ENCODE peak calls at places on chromosomes 5 and 9, in eight cellular contexts. W is tibial nerve, P is MM.1S, M is PC-3, N is lower lobe of right lung, C is sigmoid colon, F is right atrium auricular region, L is mesenchymal stem cell. J is an unnamed sample.

GRCh38 chr5:3197699-3198098 is 397.9 kb upstream of the IRX1 start:
- DNase-seq in C (no peak), W (no peak), L (no peak), M (no peak), N (no peak), P (no peak), F (no peak), J (no peak)

GRCh38 chr5:73201547-73202513 is 28.8 kb downstream of the TMEM174 start:
- DNase-seq in C (peak; percentile 71), L (peak; percentile 56), F (peak; percentile 61), W (peak; percentile 46), N (peak; percentile 86), M (peak; percentile 85), P (peak; percentile 66), J (peak; percentile 59)

GRCh38 chr9:76266649-76267627 is 127.3 kb downstream of the RFK start:
- DNase-seq in N (no peak), W (no peak), C (no peak), L (no peak), M (no peak), F (no peak), P (no peak), J (no peak)

GRCh38 chr5:122078116-122078865 is at the start of gene LOX:
- DNase-seq in W (peak; percentile 68), C (peak; percentile 95), N (peak; percentile 65), M (peak; percentile 54), P (no peak), F (peak; percentile 92), L (peak; percentile 94), J (no peak)

GRCh38 chr9:134571326-134571871 is 70.2 kb upstream of the COL5A1 start:
- DNase-seq in L (no peak), C (peak; percentile 43), M (no peak), W (no peak), P (no peak), F (peak; percentile 28), N (no peak), J (no peak)

GRCh38 chr5:54936201-54936600 is 49.2 kb downstream of the ESM1 start:
- DNase-seq in N (no peak), M (no peak), F (no peak), L (no peak), W (no peak), P (no peak), C (no peak), J (no peak)

GRCh38 chr9:3880851-3881250 is 355.1 kb upstream of the RFX3 start:
- DNase-seq in C (no peak), N (no peak), F (no peak), M (peak; percentile 87), P (no peak), W (no peak), L (peak; percentile 88), J (no peak)

GRCh38 chr5:159073030-159073429 is 26.7 kb downstream of the EBF1 start:
- DNase-seq in L (no peak), F (no peak), M (no peak), W (no peak), N (no peak), C (no peak), P (no peak), J (no peak)

GRCh38 chr9:94630833-94631232 is 8.5 kb downstream of the FBP1 start:
- DNase-seq in W (no peak), F (no peak), L (no peak), C (no peak), N (no peak), P (no peak), M (peak; percentile 88), J (no peak)

GRCh38 chr9:25935188-25935587 is 256.9 kb upstream of the TUSC1 start:
- DNase-seq in M (peak; percentile 57), P (no peak), L (no peak), W (no peak), N (no peak), F (no peak), C (no peak), J (no peak)

GRCh38 chr5:57036621-57037160 is 84.8 kb upstream of the MIER3 start:
- DNase-seq in W (no peak), L (no peak), F (no peak), P (no peak), N (no peak), M (no peak), C (no peak), J (no peak)

GRCh38 chr5:140725799-140726471 is 25.7 kb downstream of the ZMAT2 start:
- DNase-seq in W (no peak), P (no peak), C (peak; percentile 67), M (no peak), N (no peak), F (no peak), L (peak; percentile 98), J (peak; percentile 45)

GRCh38 chr5:59115345-59115744 is 532.5 kb downstream of the RAB3C start:
- DNase-seq in P (no peak), L (peak; percentile 39), C (no peak), F (no peak), N (no peak), W (no peak), M (peak; percentile 14), J (no peak)

GRCh38 chr9:98328141-98328540 is 72.7 kb upstream of the TBC1D2 start:
- DNase-seq in N (no peak), C (no peak), P (no peak), W (no peak), F (peak; percentile 23), M (no peak), L (no peak), J (no peak)

GRCh38 chr5:15510816-15511215 is 10.8 kb downstream of the FBXL7 start:
- DNase-seq in L (no peak), W (no peak), P (no peak), F (no peak), C (no peak), M (peak; percentile 12), N (no peak), J (no peak)

GRCh38 chr5:178074266-178074952 is 38.9 kb upstream of the N4BP3 start:
- DNase-seq in W (no peak), M (no peak), L (no peak), F (no peak), C (no peak), P (peak; percentile 71), N (no peak), J (no peak)

GRCh38 chr9:107971241-107971640 is 481.7 kb upstream of the KLF4 start:
- DNase-seq in F (no peak), P (no peak), M (no peak), C (no peak), W (no peak), N (no peak), L (no peak), J (no peak)

GRCh38 chr5:150411245-150411979 is 1.3 kb downstream of the CD74 start:
- DNase-seq in C (no peak), M (no peak), N (peak; percentile 88), F (no peak), P (peak; percentile 85), W (peak; percentile 37), L (peak; percentile 29), J (peak; percentile 71)

GRCh38 chr5:78653969-78654368 is 5.4 kb upstream of the LHFPL2 start:
- DNase-seq in F (no peak), W (no peak), N (no peak), P (no peak), M (peak; percentile 10), L (peak; percentile 29), C (no peak), J (no peak)

GRCh38 chr5:121171834-121172233 is 679.8 kb upstream of the FTMT start:
- DNase-seq in N (no peak), L (no peak), M (peak; percentile 20), C (no peak), W (no peak), P (no peak), F (no peak), J (no peak)

GRCh38 chr5:120327180-120327579 is 136.9 kb upstream of the PRR16 start:
- DNase-seq in N (no peak), P (no peak), C (no peak), W (no peak), L (no peak), F (no peak), M (no peak), J (no peak)

GRCh38 chr5:171965740-171966139 is 40.7 kb downstream of the FBXW11 start:
- DNase-seq in F (no peak), N (no peak), P (no peak), L (no peak), M (no peak), C (no peak), W (no peak), J (no peak)

GRCh38 chr5:165996484-165996883 is 2295.0 kb upstream of the WWC1 start:
- DNase-seq in W (no peak), F (no peak), M (no peak), C (no peak), N (no peak), P (no peak), L (no peak), J (no peak)

GRCh38 chr9:88990721-88991065 is 575 bp upstream of the S1PR3 start:
- DNase-seq in M (no peak), N (no peak), F (no peak), W (no peak), P (no peak), C (no peak), L (no peak), J (no peak)
- H3K4me3 ChIP-seq in M (no peak overlapping the region), N (peak overlapping the region; percentile 66), F (peak overlapping the region; percentile 89), W (peak overlapping the region; percentile 91), P (no peak overlapping the region), C (peak overlapping the region; percentile 57), L (peak overlapping the region; percentile 74), J (no peak overlapping the region)

GRCh38 chr5:168057905-168058304 is 233.5 kb upstream of the WWC1 start:
- DNase-seq in W (no peak), M (no peak), L (no peak), F (no peak), P (no peak), N (no peak), C (no peak), J (no peak)
- H3K27ac ChIP-seq in W (no peak overlapping the region), M (no peak overlapping the region), L (no peak overlapping the region), F (no peak overlapping the region), P (no peak overlapping the region), N (no peak overlapping the region), C (no peak overlapping the region), J (no peak overlapping the region)

DNA sequence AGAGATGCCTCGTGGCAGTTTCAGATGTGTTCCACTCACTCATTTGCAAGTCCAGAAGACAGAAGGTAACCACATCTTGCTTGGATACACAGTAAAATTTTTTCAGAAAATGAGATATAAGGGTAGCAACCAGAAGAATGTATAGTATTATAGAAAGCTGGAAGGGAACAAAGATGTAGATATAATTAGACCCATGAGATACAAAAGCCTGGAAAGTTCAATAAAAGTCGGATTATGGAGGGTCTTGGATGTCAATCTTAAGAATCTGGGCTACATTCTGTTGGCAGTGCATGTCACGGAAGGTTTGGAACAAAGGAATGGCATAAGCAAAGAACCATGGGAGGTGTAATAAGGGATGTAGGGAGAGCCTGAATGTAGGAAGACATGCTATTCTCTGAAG is 5.1 kb upstream of the CEP78 start:
- DNase-seq in C (no peak), M (no peak), P (no peak), N (no peak), F (no peak), W (no peak), L (no peak), J (no peak)
- H3K4me1 ChIP-seq in C (peaks cover 7% of the 10 kb centered on the region), M (no peaks in the 10 kb centered on the region), P (peaks cover 7% of the 10 kb centered on the region), N (peaks cover 9% of the 10 kb centered on the region), F (no peaks in the 10 kb centered on the region), W (no peaks in the 10 kb centered on the region), L (no peaks in the 10 kb centered on the region), J (peaks cover 5% of the 10 kb centered on the region)

DNA sequence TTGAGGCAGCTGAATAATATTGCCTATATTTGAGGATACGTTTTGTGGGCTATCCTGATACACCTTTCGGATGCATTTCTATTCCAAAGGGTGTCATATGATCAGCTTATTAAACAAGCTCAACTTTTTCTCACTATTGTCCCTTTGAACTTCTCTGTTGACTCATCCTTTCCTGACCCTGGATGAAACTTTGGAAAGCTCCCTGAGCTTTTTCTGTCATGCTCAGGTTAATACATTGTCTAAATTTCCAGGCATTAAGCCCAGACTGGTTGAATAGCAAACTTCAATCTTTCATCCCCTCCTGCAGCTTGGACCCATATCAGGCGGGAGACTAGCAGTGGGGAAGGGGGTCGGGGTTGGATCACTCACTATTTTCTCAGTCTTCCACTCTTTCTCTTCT is 104.9 kb upstream of the PTPN3 start:
- DNase-seq in N (no peak), W (no peak), M (no peak), C (no peak), P (no peak), L (no peak), F (no peak), J (no peak)
- H3K4me3 ChIP-seq in N (no peak overlapping the region), W (no peak overlapping the region), M (no peak overlapping the region), C (no peak overlapping the region), P (no peak overlapping the region), L (no peak overlapping the region), F (no peak overlapping the region), J (no peak overlapping the region)